ENCODE peak calls at places on chromosomes 12 and 14, in eight cellular contexts. B is sciatic nerve; O is ELR; Y is T-cell; H is activated CD4-positive, CD25-positive, alpha-beta regulatory T cell treated with anti-CD3 and anti-CD28 coated beads, Interleukin-2, amount 50 U/mL, for 72 hours; R is HFF-Myc; I is WTC11; P is HS-5. C is an unnamed sample.

GRCh38 chr14:69288001-69288771 is 28.2 kb downstream of the GALNT16 start:
- DNase-seq in Y (no peak), P (no peak), O (peak), I (no peak), H (no peak), B (peak), R (no peak), C (peak)

GRCh38 chr14:58844544-58844943 is 206.8 kb downstream of the DACT1 start:
- DNase-seq in I (no peak), H (no peak), O (no peak), R (no peak), P (no peak), B (no peak), Y (no peak), C (no peak)

GRCh38 chr14:65346895-65347294 is 65.6 kb upstream of the FUT8 start:
- DNase-seq in B (peak), R (no peak), H (no peak), Y (no peak), P (no peak), O (no peak), I (no peak), C (no peak)

GRCh38 chr12:26120561-26121274 is 4.1 kb downstream of the BHLHE41 start:
- DNase-seq in Y (no peak), O (no peak), I (no peak), P (no peak), B (no peak), H (no peak), R (no peak), C (no peak)

GRCh38 chr12:60123443-60124000 is 527.7 kb downstream of the SLC16A7 start:
- DNase-seq in P (no peak), H (no peak), Y (no peak), R (no peak), O (peak), I (no peak), B (no peak), C (no peak)

GRCh38 chr14:73472182-73473114 is 14.1 kb upstream of the NUMB start:
- DNase-seq in H (no peak), B (no peak), R (peak), Y (no peak), O (peak), P (no peak), I (no peak), C (no peak)

GRCh38 chr14:91444335-91445020 is 26.9 kb upstream of the CCDC88C start:
- DNase-seq in Y (no peak), H (no peak), P (no peak), R (no peak), I (no peak), B (no peak), O (no peak), C (no peak)

GRCh38 chr12:120119395-120119973 is 2.9 kb upstream of the RAB35 start:
- DNase-seq in P (no peak), H (no peak), R (no peak), O (peak), I (no peak), B (no peak), Y (no peak), C (no peak)

GRCh38 chr12:119772431-119772830 is 104.5 kb downstream of the PRKAB1 start:
- DNase-seq in R (no peak), H (no peak), O (peak), B (no peak), I (no peak), P (no peak), Y (no peak), C (no peak)

GRCh38 chr14:64826333-64826732 is 53.4 kb downstream of the SPTB start:
- DNase-seq in Y (no peak), H (no peak), P (no peak), R (no peak), O (peak), I (no peak), B (no peak), C (no peak)

GRCh38 chr12:42180990-42181611 is 36.4 kb upstream of the GXYLT1 start:
- DNase-seq in B (no peak), H (no peak), I (no peak), Y (no peak), O (no peak), R (no peak), P (no peak), C (no peak)

GRCh38 chr12:57110189-57111045 is 745 bp downstream of the STAT6 start:
- DNase-seq in R (no peak), H (peak), B (peak), I (peak), P (peak), O (peak), Y (peak), C (no peak)

GRCh38 chr14:50007123-50007903 is 109.1 kb downstream of the VCPKMT start:
- DNase-seq in Y (no peak), O (no peak), P (no peak), I (no peak), R (no peak), B (no peak), H (no peak), C (no peak)

GRCh38 chr12:62848418-62848817 is 86.5 kb downstream of the PPM1H start:
- DNase-seq in H (no peak), Y (no peak), B (no peak), P (peak), O (peak), I (no peak), R (no peak), C (no peak)